ENCODE peak calls at places on chromosomes 5 and 9, in six cellular contexts. Y, L, O, J, S and N are unnamed samples.

GRCh38 chr9:19294219-19294618 is 63.7 kb downstream of the DENND4C start:
- DNase-seq in L (no peak), S (no peak), J (no peak), O (no peak), Y (no peak), N (no peak)

GRCh38 chr5:123289210-123289609 is 134.0 kb downstream of the CEP120 start:
- DNase-seq in L (no peak), S (no peak), O (no peak), J (no peak), Y (no peak), N (no peak)

GRCh38 chr5:672329-673139 is 20.6 kb downstream of the TPPP start:
- DNase-seq in O (no peak), S (peak), J (peak), L (peak), Y (peak), N (peak)

GRCh38 chr5:157538311-157538710 is 37.3 kb downstream of the ADAM19 start:
- DNase-seq in S (no peak), L (no peak), Y (no peak), O (no peak), J (no peak), N (no peak)

GRCh38 chr9:93123561-93124283 is 10.3 kb downstream of the NINJ1 start:
- DNase-seq in O (no peak), L (no peak), S (no peak), J (no peak), Y (no peak), N (no peak)

GRCh38 chr9:98326402-98327248 is 71.2 kb upstream of the TBC1D2 start:
- DNase-seq in Y (peak), O (no peak), J (no peak), S (no peak), L (no peak), N (peak)

GRCh38 chr5:142304013-142304701 is 20.7 kb downstream of the SPRY4 start:
- DNase-seq in S (no peak), O (no peak), J (no peak), L (no peak), Y (no peak), N (no peak)

GRCh38 chr5:13214182-13214581 is 730.3 kb downstream of the DNAH5 start:
- DNase-seq in L (no peak), Y (no peak), S (no peak), O (no peak), J (no peak), N (no peak)

GRCh38 chr5:91283899-91284298 is 99.2 kb downstream of the ARRDC3 start:
- DNase-seq in L (no peak), O (no peak), Y (no peak), S (no peak), J (no peak), N (no peak)

GRCh38 chr9:20376780-20377179 is 245.5 kb downstream of the MLLT3 start:
- DNase-seq in L (no peak), Y (no peak), J (no peak), O (no peak), S (no peak), N (no peak)

GRCh38 chr9:16652511-16653101 is 217.9 kb downstream of the BNC2 start:
- DNase-seq in O (no peak), J (no peak), S (no peak), Y (no peak), L (no peak), N (no peak)

GRCh38 chr9:133071484-133072150 is 9.8 kb downstream of the CEL start:
- DNase-seq in J (no peak), O (no peak), Y (no peak), L (no peak), S (no peak), N (no peak)